ENCODE peak calls at places on chromosomes 11 and 22, in ten cellular contexts. W is cardiac fibroblast, I is brain microvascular endothelial cell, V is WERI-Rb-1, J is Calu3, M is psoas muscle, L is right atrium auricular region, T is foreskin fibroblast, H is astrocyte of the cerebellum, R is mesothelial cell of epicardium. B is an unnamed sample.

GRCh38 chr22:36077261-36077660 is 48.6 kb upstream of the RBFOX2 start:
- DNase-seq in W (no peak), I (no peak), V (no peak), J (no peak), M (no peak), L (no peak), T (peak; percentile 76), H (no peak), R (no peak), B (no peak)

GRCh38 chr22:46907578-46908215 is 145.2 kb downstream of the TBC1D22A start:
- DNase-seq in W (no peak), I (no peak), V (no peak), J (no peak), M (no peak), L (peak; percentile 42), T (no peak), H (no peak), R (no peak), B (no peak)

GRCh38 chr11:72226701-72227100 is 2.1 kb downstream of the INPPL1 start:
- DNase-seq in W (no peak), I (no peak), V (no peak), J (no peak), M (no peak), L (no peak), T (no peak), H (no peak), R (no peak), B (no peak)

GRCh38 chr11:86749376-86749775 is 51.0 kb upstream of the PRSS23 start:
- DNase-seq in W (peak; percentile 19), I (no peak), V (peak; percentile 33), J (no peak), M (no peak), L (no peak), T (peak; percentile 20), H (no peak), R (no peak), B (no peak)

GRCh38 chr11:2377511-2378443 is 667 bp downstream of the CD81 start:
- DNase-seq in W (peak; percentile 54), I (no peak), V (peak; percentile 49), J (peak; percentile 50), M (peak; percentile 83), L (no peak), T (peak; percentile 84), H (no peak), R (peak; percentile 68), B (peak; percentile 37)

GRCh38 chr11:36300651-36301050 is 4.6 kb downstream of the PRR5L start:
- DNase-seq in W (peak; percentile 47), I (no peak), V (no peak), J (no peak), M (no peak), L (no peak), T (peak; percentile 85), H (no peak), R (no peak), B (no peak)

GRCh38 chr11:89491141-89491690 is at the start of gene NOX4:
- DNase-seq in W (peak; percentile 66), I (peak; percentile 42), V (no peak), J (no peak), M (peak; percentile 68), L (peak; percentile 63), T (peak; percentile 71), H (no peak), R (peak; percentile 63), B (no peak)

GRCh38 chr11:35515224-35515623 is 10.2 kb downstream of the PAMR1 start:
- DNase-seq in W (peak; percentile 84), I (peak; percentile 83), V (no peak), J (no peak), M (no peak), L (no peak), T (peak; percentile 91), H (no peak), R (no peak), B (no peak)

GRCh38 chr11:46625406-46625805 is 8.1 kb downstream of the ATG13 start:
- DNase-seq in W (no peak), I (no peak), V (no peak), J (peak; percentile 29), M (no peak), L (no peak), T (no peak), H (no peak), R (no peak), B (no peak)

GRCh38 chr11:77151804-77152513 is 23.9 kb downstream of the MYO7A start:
- DNase-seq in W (peak; percentile 14), I (no peak), V (no peak), J (no peak), M (peak; percentile 51), L (no peak), T (peak; percentile 30), H (no peak), R (no peak), B (no peak)

GRCh38 chr11:762421-763072 is 14.7 kb downstream of the GATD1 start:
- DNase-seq in W (peak; percentile 93), I (peak; percentile 33), V (peak; percentile 84), J (peak; percentile 77), M (peak; percentile 67), L (no peak), T (peak; percentile 95), H (no peak), R (no peak), B (no peak)

GRCh38 chr22:49212002-49212401 is 615.7 kb downstream of the BRD1 start:
- DNase-seq in W (no peak), I (no peak), V (no peak), J (no peak), M (no peak), L (peak; percentile 26), T (no peak), H (no peak), R (peak; percentile 28), B (no peak)

GRCh38 chr22:49657275-49657973 is 170.2 kb downstream of the BRD1 start:
- DNase-seq in W (no peak), I (no peak), V (no peak), J (no peak), M (peak; percentile 82), L (peak; percentile 71), T (no peak), H (no peak), R (no peak), B (no peak)

GRCh38 chr22:42427211-42427610 is 5.0 kb downstream of the NFAM1 start:
- DNase-seq in W (no peak), I (no peak), V (peak; percentile 55), J (no peak), M (no peak), L (no peak), T (no peak), H (no peak), R (no peak), B (no peak)

GRCh38 chr11:41613321-41613720 is 153.9 kb upstream of the LRRC4C start:
- DNase-seq in W (peak; percentile 56), I (no peak), V (no peak), J (no peak), M (no peak), L (no peak), T (no peak), H (no peak), R (no peak), B (no peak)

GRCh38 chr11:2213384-2213842 is 41.8 kb upstream of the TH start:
- DNase-seq in W (no peak), I (no peak), V (no peak), J (no peak), M (peak; percentile 45), L (peak; percentile 58), T (no peak), H (no peak), R (no peak), B (no peak)

GRCh38 chr11:2142300-2142759 is 3.1 kb upstream of the IGF2 start:
- DNase-seq in W (peak; percentile 72), I (no peak), V (no peak), J (no peak), M (peak; percentile 14), L (no peak), T (peak; percentile 72), H (no peak), R (no peak), B (no peak)

GRCh38 chr11:57403176-57404147 is 13.0 kb upstream of the PRG2 start:
- DNase-seq in W (no peak), I (no peak), V (no peak), J (no peak), M (no peak), L (no peak), T (no peak), H (no peak), R (no peak), B (no peak)

GRCh38 chr11:75468534-75469340 is 35.7 kb upstream of the KLHL35 start:
- DNase-seq in W (peak; percentile 81), I (peak; percentile 72), V (peak; percentile 66), J (no peak), M (peak; percentile 84), L (peak; percentile 69), T (peak; percentile 72), H (peak; percentile 80), R (no peak), B (peak; percentile 82)

GRCh38 chr22:28841111-28841510 is 40.7 kb upstream of the XBP1 start:
- DNase-seq in W (no peak), I (no peak), V (no peak), J (no peak), M (no peak), L (no peak), T (no peak), H (no peak), R (no peak), B (no peak)
- TF ChIP-seq CTCF in W (no peak), I (peak; percentile 13), V (no peak), J (no peak), M (no peak), L (no peak), T (no peak), H (no peak), R (no peak), B (no peak)

GRCh38 chr11:62054484-62055121 is 69.2 kb upstream of the INCENP start:
- DNase-seq in W (peak; percentile 61), I (no peak), V (peak; percentile 33), J (peak; percentile 66), M (no peak), L (no peak), T (peak; percentile 25), H (no peak), R (no peak), B (no peak)
- TF ChIP-seq CTCF in W (peak; percentile 41), I (peak; percentile 44), V (peak; percentile 59), J (peak; percentile 62), M (peak; percentile 34), L (peak; percentile 53), T (peak; percentile 16), H (peak; percentile 13), R (no peak), B (peak; percentile 34)

GRCh38 chr22:37549704-37550059 is 10.6 kb upstream of the CDC42EP1 start:
- DNase-seq in W (peak; percentile 52), I (no peak), V (no peak), J (peak; percentile 72), M (no peak), L (no peak), T (peak; percentile 76), H (no peak), R (no peak), B (no peak)
- TF ChIP-seq CTCF in W (peak; percentile 25), I (peak; percentile 51), V (no peak), J (peak; percentile 25), M (no peak), L (peak; percentile 31), T (peak; percentile 32), H (peak; percentile 52), R (no peak), B (no peak)

GRCh38 chr11:19111809-19112208 is 5.2 kb upstream of the ZDHHC13 start:
- DNase-seq in W (no peak), I (no peak), V (no peak), J (no peak), M (no peak), L (no peak), T (no peak), H (no peak), R (no peak), B (no peak)

GRCh38 chr11:19110290-19110689 is 6.7 kb upstream of the ZDHHC13 start:
- DNase-seq in W (no peak), I (no peak), V (no peak), J (no peak), M (peak; percentile 78), L (no peak), T (no peak), H (no peak), R (no peak), B (no peak)
- TF ChIP-seq CTCF in W (no peak), I (no peak), V (no peak), J (no peak), M (no peak), L (peak; percentile 25), T (no peak), H (no peak), R (no peak), B (no peak)